ENCODE peak calls at places on chromosomes 7 and 10, in five cellular contexts. O is IMR-90, J is mesendoderm, L is H9, H is mesenchymal stem cell. X is an unnamed sample.

GRCh38 chr7:68613405-68613804 is 984.9 kb upstream of the AUTS2 start:
- DNase-seq in J (peak), O (no peak), H (no peak), L (no peak), X (peak)

GRCh38 chr10:28991738-28992270 is 297.1 kb upstream of the LYZL1 start:
- DNase-seq in L (peak), H (peak), J (peak), O (peak), X (peak)

GRCh38 chr10:14605231-14605925 is 169.3 kb downstream of the FAM107B start:
- DNase-seq in J (peak), H (peak), L (peak), O (peak), X (no peak)

GRCh38 chr10:93006435-93007039 is 54.1 kb upstream of the CYP26C1 start:
- DNase-seq in L (no peak), O (peak), H (peak), J (peak), X (peak)

GRCh38 chr7:39451901-39452300 is 114.3 kb upstream of the YAE1 start:
- DNase-seq in H (no peak), O (no peak), L (no peak), J (no peak), X (no peak)

GRCh38 chr10:108424656-108425055 is 1260.2 kb upstream of the SORCS1 start:
- DNase-seq in L (no peak), H (peak), O (peak), J (no peak), X (no peak)

GRCh38 chr10:23099816-23100215 is 4.4 kb downstream of the MSRB2 start:
- DNase-seq in H (no peak), O (peak), L (no peak), J (peak), X (no peak)

GRCh38 chr10:79159785-79160184 is 91.0 kb downstream of the ZMIZ1 start:
- DNase-seq in O (peak), L (no peak), J (no peak), H (peak), X (no peak)

GRCh38 chr10:112340601-112341000 is 33.3 kb upstream of the ACSL5 start:
- DNase-seq in H (no peak), O (no peak), L (no peak), J (no peak), X (no peak)

GRCh38 chr10:102550636-102551210 is 47.0 kb downstream of the SUFU start:
- DNase-seq in L (no peak), O (no peak), H (no peak), J (no peak), X (no peak)

GRCh38 chr7:81956520-81956919 is 186.7 kb upstream of the HGF start:
- DNase-seq in O (peak), L (no peak), H (peak), J (peak), X (peak)

GRCh38 chr7:155992538-155992937 is 180.3 kb upstream of the SHH start:
- DNase-seq in H (no peak), J (no peak), O (no peak), L (peak), X (no peak)

GRCh38 chr10:31149835-31150512 is 118.3 kb upstream of the ZNF438 start:
- DNase-seq in H (no peak), L (no peak), O (no peak), J (no peak), X (no peak)

GRCh38 chr10:62614389-62615157 is 189.9 kb upstream of the ADO start:
- DNase-seq in J (no peak), O (peak), H (peak), L (no peak), X (no peak)

GRCh38 chr10:133308431-133309110 is at the start of the genes TUBGCP2 and ZNF511:
- DNase-seq in J (peak), L (peak), O (peak), H (peak), X (peak)

GRCh38 chr7:116101709-116102108 is 71.1 kb upstream of the TFEC start:
- DNase-seq in O (peak), L (no peak), H (no peak), J (no peak), X (no peak)

GRCh38 chr10:30708234-30708633 is 78.7 kb upstream of the LYZL2 start:
- DNase-seq in O (no peak), J (no peak), H (no peak), L (no peak), X (no peak)

GRCh38 chr10:46999217-46999616 is 88.0 kb downstream of the PTPN20 start:
- DNase-seq in H (no peak), O (no peak), J (no peak), L (no peak), X (no peak)
- H2BK15ac ChIP-seq in H (no peak), O (no peak), J (no peak), L (no peak), X (no peak)

GRCh38 chr7:50808282-50808888 is 25.7 kb upstream of the GRB10 start:
- DNase-seq in H (no peak), O (no peak), L (no peak), J (no peak), X (no peak)

GRCh38 chr7:50806143-50806542 is 23.4 kb upstream of the GRB10 start:
- DNase-seq in L (no peak), J (no peak), O (no peak), H (no peak), X (no peak)

GRCh38 chr7:50807026-50807730 is 24.5 kb upstream of the GRB10 start:
- DNase-seq in L (no peak), O (no peak), H (no peak), J (no peak), X (no peak)

GRCh38 chr7:50803359-50804337 is 21.0 kb upstream of the GRB10 start:
- DNase-seq in L (no peak), H (no peak), O (no peak), J (no peak), X (no peak)

GRCh38 chr7:50805425-50806130 is 22.9 kb upstream of the GRB10 start:
- DNase-seq in O (no peak), H (no peak), L (no peak), J (no peak), X (no peak)
- H2BK15ac ChIP-seq in O (no peak), H (no peak), L (no peak), J (no peak), X (no peak)

GRCh38 chr10:114173680-114174461 is at the start of gene CCDC186:
- DNase-seq in J (peak), O (peak), H (peak), L (peak), X (peak)
- H2BK15ac ChIP-seq in J (no peak), O (peak), H (peak), L (no peak), X (peak)

DNA sequence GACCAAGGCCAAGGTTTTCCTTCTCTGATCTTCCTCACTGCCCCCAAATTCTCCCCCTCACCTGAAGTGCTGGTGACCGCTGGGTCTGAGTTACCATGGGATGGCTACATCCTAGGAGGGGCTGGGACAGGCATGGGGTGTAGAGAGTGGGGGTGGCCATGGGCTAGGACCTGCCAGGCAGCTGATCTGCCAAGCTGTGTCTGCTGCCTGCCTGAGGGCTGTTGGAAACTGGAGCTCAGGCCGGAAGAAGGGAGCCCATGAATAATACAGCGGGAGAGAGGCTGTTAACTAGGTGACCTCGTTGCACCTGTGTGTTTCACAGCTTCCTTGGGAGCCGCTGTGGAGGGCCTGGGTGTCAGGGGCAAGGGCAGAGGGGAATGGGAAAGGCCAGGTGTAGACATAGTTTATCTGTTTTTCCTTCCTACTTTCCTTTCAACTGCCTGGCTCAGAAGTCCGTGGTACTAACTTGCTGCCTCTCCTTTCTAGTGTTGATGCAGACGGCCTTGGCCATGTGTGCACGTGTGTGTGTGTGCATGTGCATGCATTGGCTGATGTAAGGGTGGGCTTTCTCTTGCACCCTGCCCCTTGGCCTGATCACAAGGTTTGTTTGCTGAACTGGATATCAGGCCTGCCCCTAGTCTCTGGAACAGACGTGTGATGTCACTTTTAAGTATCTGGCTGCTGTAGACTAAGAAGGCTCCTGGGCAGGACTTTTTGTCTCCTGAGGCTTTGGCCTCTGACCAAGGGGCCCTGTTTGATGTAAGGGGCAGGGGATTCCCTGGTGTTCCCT is 11.9 kb downstream of the CDH23 start:
- DNase-seq in L (no peak), J (no peak), O (no peak), H (no peak), X (no peak)
- H2BK15ac ChIP-seq in L (no peak), J (no peak), O (no peak), H (no peak), X (no peak)

GRCh38 chr10:119325131-119325530 is 117.8 kb downstream of the GRK5 start:
- DNase-seq in H (no peak), O (no peak), L (no peak), J (no peak), X (no peak)
- H2BK15ac ChIP-seq in H (peak), O (no peak), L (no peak), J (no peak), X (peak)

GRCh38 chr10:131724891-131725735 is 175.7 kb upstream of the PPP2R2D start:
- DNase-seq in L (peak), H (no peak), O (no peak), J (no peak), X (no peak)
- H2BK15ac ChIP-seq in L (no peak), H (no peak), O (no peak), J (no peak), X (no peak)